ENCODE peak calls at places on chromosomes 16 and 17, in nine cellular contexts. L is glutamatergic neuron, G is endothelial cell, K is hypothalamus, F is left cardiac atrium, E is PC-3, H is NCI-H1105 treated with DMSO at 0.1 percent for 48 hours, N is cerebellar cortex, I is HTR-8/SVneo. P is an unnamed sample.

GRCh38 chr16:83004868-83005652 is 378.3 kb downstream of the CDH13 start:
- DNase-seq in E (no peak), F (no peak), K (no peak), N (no peak), H (no peak), G (no peak), I (no peak), L (no peak), P (no peak)

GRCh38 chr17:7361906-7362305 is 7.0 kb downstream of the TMEM95 start:
- DNase-seq in H (no peak), I (no peak), K (no peak), G (no peak), N (no peak), L (no peak), E (no peak), F (no peak), P (no peak)

GRCh38 chr17:57593739-57594462 is 151.2 kb downstream of the CCDC182 start:
- DNase-seq in F (no peak), K (no peak), I (no peak), N (no peak), L (no peak), G (no peak), H (no peak), E (no peak), P (peak; percentile 79)

GRCh38 chr16:17416461-17417221 is 54.1 kb downstream of the XYLT1 start:
- DNase-seq in K (peak; percentile 33), L (no peak), F (peak; percentile 31), G (no peak), H (no peak), E (no peak), I (no peak), N (no peak), P (no peak)

GRCh38 chr16:22007509-22008214 is at the start of gene MOSMO:
- DNase-seq in G (peak; percentile 41), I (peak; percentile 56), K (peak; percentile 69), N (peak; percentile 69), L (peak; percentile 74), H (peak; percentile 31), E (peak; percentile 62), F (peak; percentile 75), P (peak; percentile 89)

GRCh38 chr17:28405632-28406477 is at the start of gene SLC46A1:
- DNase-seq in G (peak; percentile 49), L (peak; percentile 67), N (peak; percentile 82), E (peak; percentile 38), H (peak; percentile 47), K (peak; percentile 66), I (peak; percentile 74), F (peak; percentile 74), P (peak; percentile 91)

GRCh38 chr17:77178586-77178985 is 37.8 kb downstream of the SEC14L1 start:
- DNase-seq in L (no peak), F (no peak), G (no peak), H (no peak), K (peak; percentile 21), N (peak; percentile 75), E (no peak), I (no peak), P (no peak)

GRCh38 chr17:57115377-57115776 is 30.3 kb downstream of the AKAP1 start:
- DNase-seq in N (no peak), H (no peak), G (no peak), E (no peak), I (no peak), L (no peak), K (no peak), F (no peak), P (no peak)

GRCh38 chr17:17325228-17325627 is 22.1 kb downstream of the NT5M start:
- DNase-seq in L (no peak), E (no peak), F (no peak), G (no peak), N (no peak), H (no peak), K (no peak), I (no peak), P (no peak)

GRCh38 chr16:77874347-77874746 is 86.0 kb downstream of the VAT1L start:
- DNase-seq in K (no peak), H (no peak), E (no peak), F (no peak), L (no peak), G (no peak), N (no peak), I (no peak), P (no peak)

GRCh38 chr16:80120899-80121521 is 419.8 kb upstream of the DYNLRB2 start:
- DNase-seq in F (no peak), E (no peak), H (peak; percentile 63), L (no peak), N (no peak), G (no peak), K (no peak), I (no peak), P (no peak)

GRCh38 chr16:10338426-10338825 is 47.4 kb upstream of the ATF7IP2 start:
- DNase-seq in K (no peak), L (no peak), H (no peak), F (no peak), E (no peak), I (no peak), N (no peak), G (no peak), P (peak; percentile 33)

GRCh38 chr17:2485543-2485942 is 26.1 kb downstream of the METTL16 start:
- DNase-seq in K (no peak), G (no peak), N (no peak), F (no peak), E (peak; percentile 45), I (no peak), H (no peak), L (no peak), P (no peak)

GRCh38 chr16:10965440-10966039 is 21.2 kb downstream of the CLEC16A start:
- DNase-seq in I (no peak), N (no peak), F (no peak), G (no peak), L (no peak), E (no peak), H (no peak), K (no peak), P (no peak)

GRCh38 chr17:79491006-79491405 is 119.8 kb downstream of the RBFOX3 start:
- DNase-seq in K (no peak), H (no peak), N (no peak), G (no peak), E (no peak), I (no peak), F (no peak), L (no peak), P (no peak)

GRCh38 chr16:54930034-54930938 is at the start of gene IRX5:
- DNase-seq in I (no peak), G (peak; percentile 79), K (peak; percentile 71), H (peak; percentile 97), N (peak; percentile 32), E (peak; percentile 12), L (peak; percentile 82), F (peak; percentile 89), P (peak; percentile 69)

GRCh38 chr16:75251280-75252048 is at the start of gene BCAR1:
- DNase-seq in E (peak; percentile 77), I (peak; percentile 83), G (peak; percentile 90), N (peak; percentile 78), L (peak; percentile 90), H (peak; percentile 54), F (peak; percentile 93), K (peak; percentile 89), P (peak; percentile 94)

GRCh38 chr16:14373406-14373805 is 256.7 kb downstream of the PARN start:
- DNase-seq in N (no peak), E (no peak), K (no peak), H (no peak), I (no peak), F (no peak), L (no peak), G (no peak), P (no peak)

GRCh38 chr16:69145658-69146057 is 13.2 kb downstream of the UTP4 start:
- DNase-seq in F (no peak), L (no peak), K (no peak), G (no peak), I (no peak), E (no peak), H (no peak), N (no peak), P (no peak)

GRCh38 chr17:44602390-44602789 is 45.1 kb downstream of the FZD2 start:
- DNase-seq in L (no peak), K (no peak), I (no peak), F (no peak), H (peak; percentile 27), E (no peak), G (no peak), N (no peak), P (no peak)

GRCh38 chr16:72124761-72125634 is 31.4 kb downstream of the DHX38 start:
- DNase-seq in F (peak; percentile 74), H (peak; percentile 51), K (peak; percentile 75), G (peak; percentile 76), N (peak; percentile 75), E (peak; percentile 61), I (peak; percentile 93), L (peak; percentile 84), P (peak; percentile 80)

GRCh38 chr16:46691720-46692119 is 2.3 kb downstream of the ORC6 start:
- DNase-seq in L (no peak), E (no peak), G (no peak), F (no peak), N (no peak), I (no peak), H (no peak), K (no peak), P (no peak)

GRCh38 chr17:6536053-6536452 is 20.3 kb downstream of the PITPNM3 start:
- DNase-seq in L (no peak), H (no peak), G (no peak), K (no peak), F (no peak), I (no peak), E (no peak), N (no peak), P (no peak)

GRCh38 chr17:49707246-49707607 is 537 bp downstream of the SLC35B1 start:
- DNase-seq in L (no peak), I (no peak), H (no peak), K (no peak), E (no peak), N (no peak), G (no peak), F (no peak), P (no peak)

GRCh38 chr17:12365805-12366204 is 299.9 kb upstream of the MYOCD start:
- DNase-seq in K (no peak), F (no peak), N (no peak), H (no peak), G (no peak), L (no peak), E (no peak), I (no peak), P (no peak)

GRCh38 chr16:81095653-81095952 is 592 bp downstream of the GCSH start:
- DNase-seq in H (no peak), L (no peak), N (no peak), E (peak; percentile 2), G (no peak), F (no peak), I (no peak), K (no peak), P (no peak)

GRCh38 chr17:47694818-47695663 is 1.1 kb downstream of the TBKBP1 start:
- DNase-seq in N (peak; percentile 56), F (peak; percentile 86), I (peak; percentile 74), L (no peak), E (peak; percentile 50), H (no peak), K (peak; percentile 33), G (peak; percentile 37), P (peak; percentile 81)

P was measured in D341Med.